ENCODE peak calls at places on chromosomes 4 and X, in six cellular contexts. G is DMS153, F is posterior cingulate gyrus, Y is NCI-H748 treated with DMSO at 0.1 percent for 48 hours, R is GM23248, H is right lobe of liver. Q is an unnamed sample.

GRCh38 chrX:18537068-18537467 is 111.7 kb downstream of the CDKL5 start:
- DNase-seq in G (no peak), F (no peak), Y (no peak), R (no peak), H (no peak), Q (no peak)

GRCh38 chrX:39652336-39652735 is 445.4 kb downstream of the BCOR start:
- DNase-seq in G (no peak), F (no peak), Y (no peak), R (peak), H (no peak), Q (peak)

GRCh38 chr4:39662683-39663082 is 24.0 kb upstream of the SMIM14 start:
- DNase-seq in G (no peak), F (no peak), Y (no peak), R (no peak), H (no peak), Q (no peak)

GRCh38 chrX:154051210-154051810 is 31.6 kb upstream of the IRAK1 start:
- DNase-seq in G (peak), F (no peak), Y (no peak), R (peak), H (no peak), Q (no peak)

GRCh38 chr4:107210450-107211239 is 174.5 kb upstream of the DKK2 start:
- DNase-seq in G (no peak), F (no peak), Y (no peak), R (peak), H (no peak), Q (no peak)

GRCh38 chr4:143358923-143359694 is 22.4 kb downstream of the GAB1 start:
- DNase-seq in G (no peak), F (no peak), Y (no peak), R (peak), H (no peak), Q (no peak)

GRCh38 chrX:52353838-52354237 is 15.0 kb upstream of the XAGE2 start:
- DNase-seq in G (no peak), F (no peak), Y (no peak), R (no peak), H (no peak), Q (no peak)

GRCh38 chrX:7202206-7202605 is 54.3 kb upstream of the PUDP start:
- DNase-seq in G (no peak), F (no peak), Y (no peak), R (no peak), H (no peak), Q (no peak)

GRCh38 chr4:102809190-102809589 is 18.2 kb downstream of the UBE2D3 start:
- DNase-seq in G (no peak), F (no peak), Y (no peak), R (peak), H (no peak), Q (no peak)

GRCh38 chrX:53695901-53696300 is 9.4 kb upstream of the HUWE1 start:
- DNase-seq in G (no peak), F (no peak), Y (no peak), R (no peak), H (no peak), Q (peak)

GRCh38 chr4:183563874-183564273 is 59.0 kb downstream of the ING2 start:
- DNase-seq in G (no peak), F (no peak), Y (no peak), R (peak), H (no peak), Q (no peak)

GRCh38 chr4:20248155-20248558 is 3.5 kb upstream of the SLIT2 start:
- DNase-seq in G (no peak), F (no peak), Y (peak), R (peak), H (no peak), Q (peak)

GRCh38 chr4:88008133-88008621 is 742 bp downstream of the PKD2 start:
- DNase-seq in G (no peak), F (peak), Y (peak), R (peak), H (peak), Q (peak)

GRCh38 chr4:119517361-119518229 is 111.0 kb downstream of the PDE5A start:
- DNase-seq in G (no peak), F (no peak), Y (no peak), R (peak), H (no peak), Q (no peak)

GRCh38 chr4:8078109-8078494 is 80.5 kb downstream of the ABLIM2 start:
- DNase-seq in G (no peak), F (no peak), Y (no peak), R (no peak), H (no peak), Q (no peak)

GRCh38 chrX:124530803-124531202 is 184.4 kb downstream of the SH2D1A start:
- DNase-seq in G (no peak), F (no peak), Y (no peak), R (no peak), H (no peak), Q (no peak)

GRCh38 chrX:44344194-44344593 is 722 bp upstream of the EFHC2 start:
- DNase-seq in G (no peak), F (no peak), Y (no peak), R (no peak), H (no peak), Q (no peak)

GRCh38 chrX:139120760-139121159 is 409.2 kb upstream of the FGF13 start:
- DNase-seq in G (peak), F (no peak), Y (no peak), R (peak), H (no peak), Q (no peak)

GRCh38 chr4:78864405-78865024 is 74.7 kb downstream of the PAQR3 start:
- DNase-seq in G (peak), F (no peak), Y (peak), R (peak), H (no peak), Q (peak)

GRCh38 chrX:80578518-80579105 is 158.4 kb downstream of the TENT5D start:
- DNase-seq in G (no peak), F (no peak), Y (peak), R (peak), H (no peak), Q (no peak)

GRCh38 chrX:153438522-153438921 is 7.3 kb downstream of the TREX2 start:
- DNase-seq in G (no peak), F (no peak), Y (no peak), R (peak), H (no peak), Q (no peak)

GRCh38 chr4:6001965-6002833 is 16.0 kb downstream of the C4orf50 start:
- DNase-seq in G (no peak), F (no peak), Y (no peak), R (no peak), H (no peak), Q (no peak)

GRCh38 chrX:119266364-119266995 is 30.4 kb downstream of the PGRMC1 start:
- DNase-seq in G (no peak), F (no peak), Y (no peak), R (peak), H (no peak), Q (no peak)

GRCh38 chr4:131113273-131113672 is 2017.3 kb downstream of the C4orf33 start:
- DNase-seq in G (no peak), F (no peak), Y (no peak), R (no peak), H (no peak), Q (no peak)

GRCh38 chr4:38563703-38564490 is 100.1 kb upstream of the KLF3 start:
- DNase-seq in G (peak), F (no peak), Y (no peak), R (no peak), H (no peak), Q (peak)

GRCh38 chr4:164621886-164622521 is 131.9 kb upstream of the SMIM31 start:
- DNase-seq in G (no peak), F (no peak), Y (no peak), R (peak), H (no peak), Q (no peak)

Q was measured in NCI-H1092.